ENCODE peak calls at places on chromosome 15, in four cellular contexts. K is effector memory CD4-positive, alpha-beta T cell; D is tibial nerve; I is upper lobe of left lung. T is an unnamed sample.

GRCh38 chr15:39448409-39448808 is 132.5 kb upstream of the THBS1 start:
- DNase-seq in K (no peak), I (no peak), D (no peak), T (peak; percentile 37)

GRCh38 chr15:34436956-34437442 is 609 bp downstream of the GOLGA8A start:
- DNase-seq in D (no peak), I (peak; percentile 92), K (peak; percentile 23), T (peak; percentile 78)

GRCh38 chr15:64717735-64718495 is 57.5 kb downstream of the RBPMS2 start:
- DNase-seq in K (no peak), D (no peak), I (no peak), T (no peak)

GRCh38 chr15:42915654-42916053 is 4.9 kb downstream of the TTBK2 start:
- DNase-seq in K (no peak), D (no peak), I (no peak), T (no peak)

GRCh38 chr15:82856397-82857170 is 47.2 kb downstream of the WHAMM start:
- DNase-seq in K (no peak), I (no peak), D (no peak), T (peak; percentile 8)

GRCh38 chr15:63722144-63722543 is 111.6 kb downstream of the HERC1 start:
- DNase-seq in D (no peak), I (no peak), K (no peak), T (no peak)

GRCh38 chr15:86863226-86863915 is 783.7 kb downstream of the AGBL1 start:
- DNase-seq in I (no peak), K (no peak), D (no peak), T (no peak)

GRCh38 chr15:25738171-25738792 is 124.8 kb downstream of the ATP10A start:
- DNase-seq in D (peak; percentile 41), K (no peak), I (no peak), T (no peak)

GRCh38 chr15:40787344-40787841 is 17.6 kb downstream of the C15orf62 start:
- DNase-seq in K (no peak), D (no peak), I (no peak), T (peak; percentile 75)

GRCh38 chr15:49286649-49287394 is 116.8 kb downstream of the GALK2 start:
- DNase-seq in D (no peak), K (no peak), I (no peak), T (no peak)

GRCh38 chr15:40388941-40389823 is 6.7 kb downstream of the KNSTRN start:
- DNase-seq in K (no peak), I (no peak), D (no peak), T (no peak)

GRCh38 chr15:101207867-101208288 is 44.0 kb downstream of the CHSY1 start:
- DNase-seq in I (peak; percentile 37), D (peak; percentile 43), K (no peak), T (no peak)

GRCh38 chr15:101210466-101210865 is 41.4 kb downstream of the CHSY1 start:
- DNase-seq in I (no peak), D (no peak), K (no peak), T (no peak)

GRCh38 chr15:101210058-101210457 is 41.8 kb downstream of the CHSY1 start:
- DNase-seq in I (no peak), D (no peak), K (no peak), T (no peak)

GRCh38 chr15:101211897-101212296 is 40.0 kb downstream of the CHSY1 start:
- DNase-seq in I (no peak), K (no peak), D (no peak), T (no peak)

GRCh38 chr15:101209285-101209821 is 42.5 kb downstream of the CHSY1 start:
- DNase-seq in I (no peak), D (no peak), K (no peak), T (no peak)
- H3K4me1 ChIP-seq in I (peaks cover 82% of the 10 kb centered on the region), D (no peaks in the 10 kb centered on the region), K (peaks cover 6% of the 10 kb centered on the region), T (peaks cover 7% of the 10 kb centered on the region)

DNA sequence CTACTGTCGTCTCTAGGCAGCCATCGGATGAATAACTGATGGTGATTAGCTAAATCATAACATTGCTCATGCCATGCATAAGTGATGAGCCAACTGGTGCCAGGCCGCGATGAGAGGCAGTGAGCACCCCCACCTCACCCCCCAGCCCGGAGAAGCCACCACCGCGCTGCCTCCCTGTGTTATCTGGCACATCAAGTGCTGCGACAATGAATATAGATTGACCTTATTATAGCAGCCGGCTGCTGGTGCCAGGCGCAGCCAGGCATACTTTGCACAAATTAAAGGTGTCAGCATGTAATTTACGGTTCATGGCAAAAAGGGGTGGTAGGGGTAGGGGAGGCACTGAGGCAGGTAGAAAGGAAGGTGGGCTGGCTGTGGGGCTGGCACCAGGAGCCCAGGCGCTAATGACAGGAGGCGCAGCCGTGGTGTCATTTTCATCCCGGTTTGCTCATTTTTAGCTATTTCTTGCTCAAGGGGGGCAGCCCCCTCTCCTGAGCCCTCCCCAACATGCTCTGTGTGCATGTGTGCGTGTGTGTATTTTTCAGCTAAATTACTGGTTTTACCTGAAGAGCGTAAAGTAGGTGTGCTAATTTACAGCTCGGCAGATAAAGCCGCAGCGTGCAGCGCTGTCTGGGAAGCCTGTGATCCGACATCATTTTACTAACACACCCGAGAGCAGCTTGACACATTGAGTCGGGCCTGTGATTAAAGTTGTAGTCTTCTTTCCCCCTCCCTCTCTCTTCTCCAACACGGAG is 212.1 kb downstream of the RPLP1 start:
- DNase-seq in K (no peak), D (no peak), I (peak; percentile 40), T (no peak)
- H3K27me3 ChIP-seq in K (no peaks in the 10 kb centered on the region), D (no peaks in the 10 kb centered on the region), I (no peaks in the 10 kb centered on the region), T (no peaks in the 10 kb centered on the region)

GRCh38 chr15:84608707-84609284 is 8.0 kb downstream of the ZSCAN2 start:
- DNase-seq in D (no peak), I (no peak), K (no peak), T (no peak)

GRCh38 chr15:84604804-84605203 is 4.0 kb downstream of the ZSCAN2 start:
- DNase-seq in K (peak; percentile 8), I (no peak), D (no peak), T (no peak)

GRCh38 chr15:84605225-84605882 is 4.5 kb downstream of the ZSCAN2 start:
- DNase-seq in I (no peak), K (no peak), D (no peak), T (no peak)

GRCh38 chr15:84603630-84604379 is 3.0 kb downstream of the ZSCAN2 start:
- DNase-seq in I (peak; percentile 56), K (no peak), D (no peak), T (no peak)

GRCh38 chr15:84606653-84607120 is 5.9 kb downstream of the ZSCAN2 start:
- DNase-seq in K (no peak), I (no peak), D (no peak), T (no peak)
- H3K36me3 ChIP-seq in K (peaks cover 3% of the 10 kb centered on the region), I (no peaks in the 10 kb centered on the region), D (peaks cover 46% of the 10 kb centered on the region), T (no peaks in the 10 kb centered on the region)

DNA sequence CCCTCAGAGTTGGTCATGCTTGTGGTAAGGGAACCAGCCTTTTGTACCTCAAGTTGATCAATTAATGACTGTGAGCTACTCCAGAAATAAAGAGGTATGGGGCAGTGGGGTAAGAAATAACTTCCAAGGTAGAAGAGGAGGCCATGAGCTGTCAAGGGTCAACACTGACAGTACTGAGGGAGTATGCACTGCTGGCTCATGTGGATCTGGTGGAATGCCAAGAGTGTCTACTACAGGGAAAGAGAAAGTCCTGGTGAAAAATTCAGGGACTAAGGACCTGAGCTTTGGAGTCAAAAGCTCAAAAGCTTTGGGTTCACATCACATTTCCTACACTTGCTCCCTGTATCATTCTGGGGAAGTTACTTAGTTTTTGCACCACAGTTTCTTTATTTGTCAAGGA is 154.9 kb downstream of the SEMA6D start:
- DNase-seq in I (no peak), K (no peak), D (no peak), T (no peak)
- H3K4me1 ChIP-seq in I (no peaks in the 10 kb centered on the region), K (no peaks in the 10 kb centered on the region), D (no peaks in the 10 kb centered on the region), T (no peaks in the 10 kb centered on the region)

GRCh38 chr15:77706482-77707244 is 74.0 kb upstream of the LINGO1 start:
- DNase-seq in K (no peak), D (no peak), I (no peak), T (no peak)
- H3K27me3 ChIP-seq in K (no peaks in the 10 kb centered on the region), D (no peaks in the 10 kb centered on the region), I (no peaks in the 10 kb centered on the region), T (no peaks in the 10 kb centered on the region)

GRCh38 chr15:28116521-28117488 is 17.7 kb upstream of the OCA2 start:
- DNase-seq in I (peak; percentile 81), K (no peak), D (no peak), T (no peak)
- H3K36me3 ChIP-seq in I (peaks cover 26% of the 10 kb centered on the region), K (peaks cover 50% of the 10 kb centered on the region), D (peaks cover 100% of the 10 kb centered on the region), T (peaks cover 26% of the 10 kb centered on the region)

DNA sequence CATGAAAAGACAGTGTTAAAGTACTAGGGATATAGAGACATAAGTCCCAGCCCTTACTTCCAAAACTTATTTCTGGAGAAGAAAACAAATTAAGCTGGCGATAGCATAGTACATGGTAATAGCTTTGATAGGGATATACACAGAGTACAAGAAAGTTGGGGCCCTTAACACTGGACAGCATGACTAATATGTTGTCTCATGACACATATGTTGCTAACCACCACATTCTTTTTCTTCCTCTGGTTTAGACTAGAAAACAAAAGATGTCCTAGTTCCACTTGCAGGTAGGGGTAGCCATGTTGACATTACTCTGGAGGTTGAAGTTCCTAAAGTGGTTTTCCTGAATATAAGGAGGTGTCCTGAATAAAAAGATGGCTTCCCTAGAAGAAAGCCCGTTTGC is 75.3 kb downstream of the RFX7 start:
- DNase-seq in K (no peak), D (no peak), I (no peak), T (no peak)
- H3K4me1 ChIP-seq in K (peaks cover 8% of the 10 kb centered on the region), D (no peaks in the 10 kb centered on the region), I (no peaks in the 10 kb centered on the region), T (no peaks in the 10 kb centered on the region)

GRCh38 chr15:72239652-72240051 is 8.7 kb upstream of the PKM start:
- DNase-seq in I (no peak), D (no peak), K (no peak), T (no peak)

GRCh38 chr15:72238586-72238985 is 7.6 kb upstream of the PKM start:
- DNase-seq in K (no peak), D (no peak), I (no peak), T (no peak)

GRCh38 chr15:72236381-72237285 is 5.6 kb upstream of the PKM start:
- DNase-seq in I (no peak), K (no peak), D (no peak), T (no peak)

GRCh38 chr15:72235298-72235697 is 4.3 kb upstream of the PKM start:
- DNase-seq in D (no peak), K (no peak), I (no peak), T (no peak)

DNA sequence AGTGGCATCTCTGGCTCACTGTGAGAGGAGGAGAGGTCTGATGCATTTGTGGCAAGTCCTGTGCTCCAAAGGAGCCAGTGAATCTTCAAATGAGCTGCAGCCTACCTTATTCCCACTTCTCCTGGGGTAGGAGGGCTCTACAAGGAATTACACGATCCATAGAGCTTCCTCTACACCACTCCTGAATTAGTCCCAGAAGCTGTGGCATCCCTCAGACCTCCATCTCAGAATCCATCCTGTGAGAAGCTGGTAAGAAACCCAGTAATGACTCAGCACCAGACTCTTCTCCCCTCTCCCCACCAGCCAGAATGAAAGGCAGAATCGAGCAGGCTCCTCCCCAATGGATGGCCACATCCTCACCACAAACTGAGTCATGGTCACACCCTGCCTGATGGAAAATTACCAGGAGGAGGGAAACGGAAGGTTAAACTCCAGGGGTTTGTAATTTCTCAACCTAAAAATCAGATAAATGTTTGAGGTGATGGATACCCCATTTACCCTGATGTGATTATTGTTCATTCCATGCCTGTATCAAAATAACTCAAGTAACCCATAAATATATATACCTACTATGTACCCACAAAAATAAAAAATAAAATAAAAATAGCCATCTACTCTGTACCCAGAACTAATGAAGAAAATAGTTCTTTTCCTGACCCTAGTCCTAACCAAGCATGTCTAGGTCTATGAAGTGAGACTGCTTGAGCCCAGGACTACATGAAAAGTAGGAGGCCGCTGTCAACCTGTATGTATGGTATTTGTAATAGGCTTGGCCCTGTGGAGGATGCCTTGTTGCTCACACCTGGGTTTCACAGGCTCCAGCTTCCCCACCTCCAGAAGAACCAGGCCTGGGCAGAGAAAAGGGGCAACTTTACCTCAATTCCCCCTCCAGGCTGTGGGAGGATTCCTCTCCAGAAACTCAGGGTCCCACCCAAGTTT is 6.6 kb upstream of the PKM start:
- DNase-seq in K (peak; percentile 30), D (peak; percentile 84), I (no peak), T (no peak)
- H3K27me3 ChIP-seq in K (no peaks in the 10 kb centered on the region), D (no peaks in the 10 kb centered on the region), I (no peaks in the 10 kb centered on the region), T (no peaks in the 10 kb centered on the region)

T was measured in pancreas.